ENCODE peak calls at places on chromosomes 1 and 21, in seven cellular contexts. D, X, N, E, M, J and P are unnamed samples.

GRCh38 chr1:183444243-183444642 is 26.1 kb upstream of the NMNAT2 start:
- DNase-seq in D (no peak), X (no peak), N (no peak), E (no peak), M (no peak), J (no peak), P (no peak)

GRCh38 chr1:39509360-39510009 is 18.0 kb downstream of the BMP8A start:
- DNase-seq in D (no peak), X (no peak), N (no peak), E (no peak), M (no peak), J (no peak), P (no peak)

GRCh38 chr1:1061682-1062363 is 12.3 kb downstream of the RNF223 start:
- DNase-seq in D (no peak), X (no peak), N (no peak), E (no peak), M (no peak), J (no peak), P (no peak)

GRCh38 chr1:206022766-206023165 is 929 bp downstream of the CTSE start:
- DNase-seq in D (no peak), X (no peak), N (no peak), E (no peak), M (no peak), J (no peak), P (no peak)

GRCh38 chr1:42420911-42421585 is 34.8 kb downstream of the ZMYND12 start:
- DNase-seq in D (no peak), X (no peak), N (no peak), E (peak; percentile 71), M (no peak), J (peak; percentile 34), P (peak; percentile 80)

GRCh38 chr1:112114540-112114939 is 125.1 kb upstream of the KCND3 start:
- DNase-seq in D (no peak), X (no peak), N (no peak), E (no peak), M (no peak), J (peak; percentile 25), P (no peak)

GRCh38 chr1:212529211-212529731 is 79.3 kb upstream of the ATF3 start:
- DNase-seq in D (no peak), X (no peak), N (no peak), E (no peak), M (no peak), J (no peak), P (peak; percentile 85)

GRCh38 chr1:58031416-58031815 is 515.1 kb downstream of the OMA1 start:
- DNase-seq in D (no peak), X (no peak), N (no peak), E (no peak), M (no peak), J (no peak), P (no peak)

GRCh38 chr1:221809101-221810029 is 67.5 kb upstream of the DUSP10 start:
- DNase-seq in D (no peak), X (no peak), N (no peak), E (no peak), M (no peak), J (no peak), P (no peak)

GRCh38 chr1:106879538-106879937 is 176.9 kb upstream of the PRMT6 start:
- DNase-seq in D (no peak), X (peak; percentile 25), N (no peak), E (no peak), M (no peak), J (no peak), P (no peak)

GRCh38 chr1:33743221-33743998 is 120.5 kb upstream of the HMGB4 start:
- DNase-seq in D (no peak), X (no peak), N (no peak), E (no peak), M (no peak), J (no peak), P (no peak)

GRCh38 chr1:59707216-59707615 is 107.5 kb upstream of the HOOK1 start:
- DNase-seq in D (no peak), X (no peak), N (no peak), E (no peak), M (no peak), J (no peak), P (peak; percentile 82)

GRCh38 chr1:19824541-19824940 is 9.5 kb upstream of the RNF186 start:
- DNase-seq in D (no peak), X (no peak), N (no peak), E (no peak), M (no peak), J (no peak), P (no peak)

GRCh38 chr21:40186036-40186435 is 318.8 kb downstream of the PCP4 start:
- DNase-seq in D (no peak), X (no peak), N (no peak), E (no peak), M (no peak), J (no peak), P (peak; percentile 1)

GRCh38 chr21:41852151-41852928 is 26.8 kb downstream of the PRDM15 start:
- DNase-seq in D (no peak), X (no peak), N (no peak), E (no peak), M (no peak), J (no peak), P (no peak)

GRCh38 chr1:200226268-200226968 is 183.4 kb downstream of the ZNF281 start:
- DNase-seq in D (no peak), X (no peak), N (no peak), E (no peak), M (no peak), J (no peak), P (no peak)

GRCh38 chr1:177620636-177621190 is 349.1 kb downstream of the SEC16B start:
- DNase-seq in D (no peak), X (peak; percentile 20), N (no peak), E (no peak), M (no peak), J (no peak), P (no peak)

GRCh38 chr1:168609133-168609715 is 32.8 kb downstream of the XCL1 start:
- DNase-seq in D (no peak), X (no peak), N (no peak), E (peak; percentile 45), M (no peak), J (no peak), P (no peak)